ENCODE peak calls at places on chromosomes 3 and 15, in six cellular contexts. W is uterus, P is right atrium auricular region, J is pancreas, Q is H9, O is MM.1S. G is an unnamed sample. For H3K4me1, the result is how much of the 10 kb centered on the place peaks cover.

GRCh38 chr3:40407007-40407406 is 20.0 kb downstream of the ENTPD3 start:
- DNase-seq in J (no peak), Q (no peak), W (no peak), O (no peak), P (no peak), G (no peak)

GRCh38 chr3:52531636-52532516 is 1.8 kb downstream of the NT5DC2 start:
- DNase-seq in P (no peak), Q (no peak), J (no peak), W (peak), O (no peak), G (no peak)

GRCh38 chr3:159417761-159418160 is 570.9 kb upstream of the IL12A start:
- DNase-seq in J (no peak), Q (no peak), P (no peak), O (no peak), W (no peak), G (no peak)

GRCh38 chr3:101281616-101282015 is 38.8 kb downstream of the IMPG2 start:
- DNase-seq in J (no peak), Q (no peak), P (no peak), O (no peak), W (no peak), G (no peak)

GRCh38 chr3:41460736-41461135 is 261.4 kb downstream of the CTNNB1 start:
- DNase-seq in Q (no peak), P (no peak), J (no peak), O (no peak), W (no peak), G (no peak)

GRCh38 chr3:188153949-188154757 is at the start of gene LPP:
- DNase-seq in Q (peak), W (peak), J (peak), O (peak), P (peak), G (peak)

GRCh38 chr3:98600412-98601095 is 7.1 kb upstream of the CPOX start:
- DNase-seq in O (peak), J (no peak), P (no peak), Q (no peak), W (no peak), G (no peak)

GRCh38 chr3:57227930-57228733 is 603 bp downstream of the APPL1 start:
- DNase-seq in Q (peak), J (peak), P (peak), O (peak), W (peak), G (no peak)

GRCh38 chr3:149969110-149969944 is 1.4 kb downstream of the PFN2 start:
- DNase-seq in J (no peak), O (no peak), Q (peak), P (peak), W (peak), G (no peak)

GRCh38 chr3:129132097-129132866 is 10.7 kb upstream of the RAB43 start:
- DNase-seq in Q (no peak), W (no peak), O (no peak), J (no peak), P (no peak), G (no peak)

GRCh38 chr3:193716155-193716554 is 123.1 kb downstream of the OPA1 start:
- DNase-seq in W (no peak), J (no peak), O (no peak), Q (no peak), P (no peak), G (no peak)

DNA sequence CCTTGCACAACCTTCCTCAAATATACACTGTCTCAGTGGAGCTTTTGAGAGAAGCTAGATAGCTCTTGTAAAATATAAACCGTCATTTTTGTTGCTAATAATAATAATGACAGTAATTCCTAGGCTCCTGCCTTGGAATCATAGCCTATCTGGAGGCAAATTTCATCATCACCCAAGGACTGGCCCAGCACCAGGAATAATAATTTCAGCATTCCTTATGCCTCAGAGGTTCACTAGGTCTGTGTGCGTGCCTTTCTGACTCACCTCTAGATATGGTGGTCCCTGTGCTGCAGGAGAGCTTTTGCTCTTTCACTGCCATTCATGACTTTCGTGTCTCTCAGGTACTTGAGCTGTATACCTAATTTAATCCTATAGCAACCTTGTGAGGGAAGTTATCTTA is 116.0 kb downstream of the RPLP1 start:
- DNase-seq in Q (no peak), P (no peak), W (no peak), O (no peak), J (no peak), G (no peak)
- H3K27ac ChIP-seq in Q (no peak), P (no peak), W (no peak), O (no peak), J (no peak), G (no peak)

DNA sequence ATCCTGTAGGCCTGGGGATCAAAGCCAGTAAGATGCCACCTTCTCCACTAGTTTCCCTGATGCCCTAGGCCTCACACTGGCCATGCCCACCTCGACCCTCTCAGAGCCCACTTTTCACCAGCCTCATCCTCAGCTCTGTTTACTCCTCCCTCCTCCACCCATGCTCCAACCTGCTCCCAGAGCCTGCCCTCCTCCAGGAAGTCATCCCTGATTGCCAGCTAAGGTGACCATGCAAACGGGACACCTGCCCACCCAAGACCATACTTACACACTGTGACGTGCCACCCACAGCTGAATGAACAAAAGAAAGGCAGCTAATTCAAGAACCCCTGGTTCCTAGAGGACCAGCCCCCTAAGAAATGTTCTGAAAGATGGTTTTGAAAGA is 9.1 kb downstream of the PLCD1 start:
- DNase-seq in O (no peak), Q (no peak), J (no peak), W (no peak), P (no peak), G (no peak)
- H3K4me1 ChIP-seq in O (under half), Q (under half), J (under half), W (under half), P (under half), G (under half)

GRCh38 chr3:25571285-25571684 is 93.4 kb downstream of the TOP2B start:
- DNase-seq in J (no peak), O (no peak), W (no peak), Q (no peak), P (no peak), G (no peak)

GRCh38 chr3:25567390-25567789 is 97.3 kb downstream of the TOP2B start:
- DNase-seq in W (no peak), Q (no peak), O (no peak), P (no peak), J (no peak), G (no peak)

GRCh38 chr3:25566358-25566920 is 98.3 kb downstream of the TOP2B start:
- DNase-seq in W (no peak), J (no peak), P (no peak), O (no peak), Q (no peak), G (no peak)

GRCh38 chr3:25567806-25568524 is 96.7 kb downstream of the TOP2B start:
- DNase-seq in W (no peak), Q (no peak), J (no peak), P (no peak), O (no peak), G (no peak)

DNA sequence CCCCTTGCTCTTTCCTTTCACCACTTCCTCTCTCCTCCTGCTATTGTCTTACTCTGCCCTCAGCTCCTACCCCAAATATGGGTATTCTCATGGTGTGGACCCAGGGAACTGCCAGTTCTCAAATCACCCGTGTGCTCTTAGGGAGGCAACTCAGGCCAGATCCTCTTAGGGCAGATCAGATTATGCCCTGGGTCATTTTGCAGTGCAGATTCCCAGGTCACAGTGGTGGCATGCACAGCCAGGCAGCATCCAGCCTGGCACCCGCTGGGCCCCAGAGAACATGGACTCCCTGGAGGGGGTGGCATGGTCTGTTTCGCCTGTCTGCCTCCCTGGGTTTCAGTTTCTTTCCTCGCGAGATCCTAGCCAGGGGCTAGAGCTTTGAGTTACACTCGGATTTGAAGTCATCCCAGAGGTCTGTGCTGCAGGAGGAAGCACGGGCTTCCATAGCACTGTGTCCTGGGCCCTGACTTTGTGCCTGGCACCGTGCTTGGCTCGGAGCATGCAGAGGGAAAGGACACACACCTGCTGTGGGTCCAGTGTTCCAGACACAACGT is 96.1 kb downstream of the TOP2B start:
- DNase-seq in P (no peak), J (no peak), W (no peak), Q (no peak), O (no peak), G (no peak)
- H3K27ac ChIP-seq in P (peak), J (no peak), W (no peak), Q (no peak), O (no peak), G (no peak)

DNA sequence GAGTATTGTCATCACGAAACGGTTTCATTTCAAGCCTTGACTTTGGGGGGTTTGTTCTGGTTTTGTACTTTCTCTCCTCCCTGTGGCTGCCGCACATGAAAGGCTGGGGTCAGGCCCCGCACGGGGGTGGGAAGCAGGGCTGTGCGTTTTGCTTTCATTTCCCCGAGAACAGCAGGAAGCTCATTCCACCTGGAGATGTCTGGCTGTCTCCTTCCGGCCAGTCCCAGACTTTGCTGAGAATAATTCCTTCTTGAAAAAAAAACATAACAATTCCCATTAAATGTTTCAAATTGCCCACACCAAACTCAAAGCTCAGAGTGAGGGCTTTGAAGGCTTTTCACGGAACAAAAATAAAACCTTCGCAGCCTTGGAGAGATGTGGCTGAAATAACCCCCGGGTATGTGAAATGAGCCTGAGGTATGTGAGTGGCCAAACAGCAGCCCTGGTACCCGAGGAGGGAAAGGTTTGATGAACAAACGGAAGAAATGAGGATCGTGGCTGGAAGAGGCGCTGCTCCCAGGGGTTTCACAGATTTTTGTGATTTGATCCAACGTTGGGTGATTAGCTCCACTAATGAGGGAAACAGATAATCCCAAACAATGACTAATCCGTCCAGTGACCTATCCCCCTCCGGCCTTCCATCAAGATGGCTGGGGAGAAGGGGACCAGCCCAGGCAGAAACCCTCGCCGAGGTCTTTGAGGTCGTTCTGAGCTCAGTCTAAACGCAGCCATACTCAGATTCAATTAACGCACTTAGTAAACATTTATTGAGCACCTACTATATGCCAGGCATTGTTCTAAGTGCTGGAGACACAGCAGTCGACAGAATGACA is 126.9 kb upstream of the MEF2A start:
- DNase-seq in P (peak), J (no peak), W (peak), O (no peak), Q (peak), G (no peak)
- H3K4me1 ChIP-seq in P (under half), J (under half), W (under half), O (under half), Q (under half), G (under half)